ENCODE peak calls at places on chromosomes 3 and 15, in four cellular contexts. One of them, this sample, is unnamed.

GRCh38 chr3:183987014-183987600 is 30.6 kb downstream of the ABCC5 start:
- DNase-seq in SW 1271: no peak
- DNase-seq in HS-27A: no peak
- DNase-seq in T-helper 2 cell: peak; percentile 19
- DNase-seq in this sample: no peak

GRCh38 chr15:100768501-100768931 is 111.1 kb upstream of the ALDH1A3 start:
- DNase-seq in HS-27A: no peak
- DNase-seq in SW 1271: no peak
- DNase-seq in T-helper 2 cell: no peak
- DNase-seq in this sample: no peak

GRCh38 chr3:112126501-112126900 is 6.5 kb downstream of the GCSAM start:
- DNase-seq in SW 1271: no peak
- DNase-seq in T-helper 2 cell: peak; percentile 47
- DNase-seq in HS-27A: no peak
- DNase-seq in this sample: no peak

GRCh38 chr3:189355481-189356201 is 183.9 kb downstream of the TPRG1 start:
- DNase-seq in T-helper 2 cell: peak; percentile 89
- DNase-seq in HS-27A: peak; percentile 48
- DNase-seq in SW 1271: no peak
- DNase-seq in this sample: no peak

GRCh38 chr3:64048631-64049061 is 25.4 kb upstream of the PSMD6 start:
- DNase-seq in SW 1271: no peak
- DNase-seq in HS-27A: no peak
- DNase-seq in T-helper 2 cell: no peak
- DNase-seq in this sample: no peak

GRCh38 chr3:97860364-97860763 is 38.6 kb downstream of the CRYBG3 start:
- DNase-seq in SW 1271: no peak
- DNase-seq in T-helper 2 cell: no peak
- DNase-seq in HS-27A: no peak
- DNase-seq in this sample: no peak

GRCh38 chr15:90872481-90873184 is 4.2 kb downstream of the FURIN start:
- DNase-seq in HS-27A: no peak
- DNase-seq in T-helper 2 cell: peak; percentile 41
- DNase-seq in SW 1271: peak; percentile 43
- DNase-seq in this sample: no peak

GRCh38 chr15:81293728-81294500 is 30.0 kb downstream of the STARD5 start:
- DNase-seq in SW 1271: no peak
- DNase-seq in HS-27A: no peak
- DNase-seq in T-helper 2 cell: peak; percentile 98
- DNase-seq in this sample: no peak

GRCh38 chr3:77816470-77816869 is 776.6 kb downstream of the ROBO2 start:
- DNase-seq in HS-27A: no peak
- DNase-seq in SW 1271: no peak
- DNase-seq in T-helper 2 cell: no peak
- DNase-seq in this sample: no peak

GRCh38 chr3:17730318-17730967 is 12.0 kb downstream of the TBC1D5 start:
- DNase-seq in HS-27A: peak; percentile 23
- DNase-seq in SW 1271: peak; percentile 14
- DNase-seq in T-helper 2 cell: no peak
- DNase-seq in this sample: peak; percentile 54

GRCh38 chr3:129592362-129593150 is 13.9 kb downstream of the PLXND1 start:
- DNase-seq in SW 1271: no peak
- DNase-seq in T-helper 2 cell: no peak
- DNase-seq in HS-27A: no peak
- DNase-seq in this sample: peak; percentile 72

GRCh38 chr15:91384189-91384720 is 284.2 kb downstream of the SV2B start:
- DNase-seq in HS-27A: no peak
- DNase-seq in T-helper 2 cell: no peak
- DNase-seq in SW 1271: no peak
- DNase-seq in this sample: no peak

This sample was measured in dermis microvascular lymphatic vessel endothelial cell.